ENCODE peak calls at places on chromosome 14, in seven cellular contexts. M, V, Z, J, P, C and A are unnamed samples. For H3K4me1, the result is how much of the 10 kb centered on the place peaks cover.

GRCh38 chr14:92400579-92401444 is 77.8 kb downstream of the SLC24A4 start:
- DNase-seq in M (peak), V (no peak), Z (no peak), J (no peak), P (no peak), C (no peak), A (no peak)

GRCh38 chr14:100902792-100903191 is 730 bp downstream of the RTL1 start:
- DNase-seq in M (no peak), V (peak), Z (no peak), J (no peak), P (peak), C (peak), A (no peak)

GRCh38 chr14:56805992-56806737 is 4.1 kb downstream of the OTX2 start:
- DNase-seq in M (no peak), V (no peak), Z (no peak), J (no peak), P (no peak), C (no peak), A (no peak)

GRCh38 chr14:89661392-89661791 is 244.4 kb upstream of the FOXN3 start:
- DNase-seq in M (no peak), V (no peak), Z (no peak), J (no peak), P (no peak), C (no peak), A (no peak)

GRCh38 chr14:56237398-56237797 is 119.2 kb downstream of the PELI2 start:
- DNase-seq in M (no peak), V (no peak), Z (no peak), J (no peak), P (no peak), C (no peak), A (no peak)

GRCh38 chr14:68568907-68569545 is 223.8 kb downstream of the ZFP36L1 start:
- DNase-seq in M (no peak), V (no peak), Z (no peak), J (no peak), P (no peak), C (peak), A (no peak)

GRCh38 chr14:23069413-23069806 is 12.1 kb upstream of the CDH24 start:
- DNase-seq in M (no peak), V (no peak), Z (no peak), J (no peak), P (no peak), C (no peak), A (no peak)

GRCh38 chr14:31268216-31268615 is 60.6 kb upstream of the HECTD1 start:
- DNase-seq in M (no peak), V (no peak), Z (no peak), J (no peak), P (no peak), C (no peak), A (no peak)

GRCh38 chr14:91381801-91382670 is 35.6 kb downstream of the CCDC88C start:
- DNase-seq in M (no peak), V (no peak), Z (no peak), J (no peak), P (no peak), C (no peak), A (peak)

GRCh38 chr14:23119362-23120327 is 590 bp upstream of the CEBPE start:
- DNase-seq in M (no peak), V (no peak), Z (no peak), J (no peak), P (no peak), C (peak), A (no peak)

GRCh38 chr14:91744068-91744480 is 12.2 kb upstream of the CATSPERB start:
- DNase-seq in M (no peak), V (no peak), Z (no peak), J (no peak), P (no peak), C (no peak), A (no peak)

GRCh38 chr14:78178071-78178470 is 7.9 kb downstream of the NRXN3 start:
- DNase-seq in M (no peak), V (no peak), Z (no peak), J (no peak), P (no peak), C (no peak), A (no peak)

GRCh38 chr14:59844414-59844813 is 26.2 kb downstream of the RTN1 start:
- DNase-seq in M (no peak), V (no peak), Z (no peak), J (no peak), P (no peak), C (no peak), A (no peak)

GRCh38 chr14:97994020-97994531 is 1196.9 kb downstream of the VRK1 start:
- DNase-seq in M (no peak), V (no peak), Z (no peak), J (no peak), P (no peak), C (no peak), A (no peak)

GRCh38 chr14:31465113-31465512 is 7.8 kb upstream of the DTD2 start:
- DNase-seq in M (peak), V (no peak), Z (no peak), J (no peak), P (no peak), C (no peak), A (no peak)

GRCh38 chr14:31243860-31244259 is 36.3 kb upstream of the HECTD1 start:
- DNase-seq in M (no peak), V (peak), Z (no peak), J (no peak), P (no peak), C (no peak), A (no peak)

GRCh38 chr14:93834739-93835383 is 46.6 kb upstream of the PRIMA1 start:
- DNase-seq in M (no peak), V (no peak), Z (no peak), J (no peak), P (no peak), C (no peak), A (no peak)

GRCh38 chr14:80988742-80989429 is 33.5 kb downstream of the TSHR start:
- DNase-seq in M (peak), V (no peak), Z (no peak), J (no peak), P (no peak), C (no peak), A (no peak)

GRCh38 chr14:90839024-90839888 is 23.0 kb upstream of the TTC7B start:
- DNase-seq in M (peak), V (peak), Z (no peak), J (peak), P (no peak), C (peak), A (peak)

GRCh38 chr14:94145902-94146527 is 16.6 kb upstream of the IFI27L2 start:
- DNase-seq in M (no peak), V (peak), Z (no peak), J (no peak), P (no peak), C (no peak), A (no peak)

GRCh38 chr14:100065942-100066574 is 836 bp downstream of the EVL start:
- DNase-seq in M (no peak), V (no peak), Z (no peak), J (no peak), P (peak), C (no peak), A (no peak)

GRCh38 chr14:50260511-50260910 is 29.1 kb upstream of the SOS2 start:
- DNase-seq in M (peak), V (no peak), Z (no peak), J (no peak), P (peak), C (no peak), A (no peak)

GRCh38 chr14:68199465-68200145 is 380.0 kb downstream of the RAD51B start:
- DNase-seq in M (no peak), V (peak), Z (no peak), J (no peak), P (no peak), C (peak), A (peak)

GRCh38 chr14:21039585-21040369 is 2.4 kb upstream of the RNASE7 start:
- DNase-seq in M (peak), V (no peak), Z (no peak), J (peak), P (peak), C (peak), A (peak)

GRCh38 chr14:99980299-99980698 is 84.9 kb upstream of the EVL start:
- DNase-seq in M (no peak), V (no peak), Z (no peak), J (no peak), P (no peak), C (no peak), A (no peak)

GRCh38 chr14:61498811-61499210 is 177.4 kb downstream of the PRKCH start:
- DNase-seq in M (peak), V (no peak), Z (no peak), J (no peak), P (no peak), C (no peak), A (no peak)

GRCh38 chr14:31696378-31696777 is 135.2 kb downstream of the NUBPL start:
- DNase-seq in M (no peak), V (no peak), Z (no peak), J (no peak), P (no peak), C (no peak), A (no peak)

GRCh38 chr14:89165189-89165809 is 251.7 kb downstream of the FOXN3 start:
- DNase-seq in M (no peak), V (no peak), Z (no peak), J (no peak), P (no peak), C (no peak), A (no peak)

GRCh38 chr14:35122696-35123387 is 490 bp downstream of the PRORP start:
- DNase-seq in M (peak), V (no peak), Z (no peak), J (no peak), P (no peak), C (no peak), A (no peak)

GRCh38 chr14:76938092-76938500 is 90.4 kb downstream of the IRF2BPL start:
- DNase-seq in M (peak), V (no peak), Z (no peak), J (no peak), P (no peak), C (no peak), A (no peak)

GRCh38 chr14:77195766-77196165 is 14.2 kb downstream of the TMEM63C start:
- DNase-seq in M (no peak), V (no peak), Z (no peak), J (no peak), P (no peak), C (peak), A (no peak)

GRCh38 chr14:79279645-79280399 is 931.5 kb downstream of the DIO2 start:
- DNase-seq in M (peak), V (no peak), Z (no peak), J (no peak), P (peak), C (no peak), A (peak)

GRCh38 chr14:76089151-76089550 is 62.6 kb upstream of the GPATCH2L start:
- DNase-seq in M (no peak), V (no peak), Z (no peak), J (no peak), P (no peak), C (no peak), A (no peak)

GRCh38 chr14:93332032-93332852 is 594 bp downstream of the BTBD7 start:
- DNase-seq in M (peak), V (no peak), Z (no peak), J (peak), P (peak), C (peak), A (peak)

GRCh38 chr14:52974406-52974805 is 23.6 kb upstream of the FERMT2 start:
- DNase-seq in M (peak), V (no peak), Z (no peak), J (no peak), P (no peak), C (no peak), A (no peak)

GRCh38 chr14:100079606-100080005 is 14.4 kb downstream of the EVL start:
- DNase-seq in M (no peak), V (no peak), Z (no peak), J (no peak), P (no peak), C (no peak), A (no peak)

GRCh38 chr14:65206078-65206447 is 103.7 kb upstream of the MAX start:
- DNase-seq in M (no peak), V (no peak), Z (no peak), J (no peak), P (no peak), C (no peak), A (no peak)

GRCh38 chr14:65206448-65207096 is 104.3 kb upstream of the MAX start:
- DNase-seq in M (peak), V (no peak), Z (no peak), J (no peak), P (no peak), C (no peak), A (no peak)

GRCh38 chr14:65210118-65210826 is 108.0 kb upstream of the MAX start:
- DNase-seq in M (peak), V (no peak), Z (no peak), J (no peak), P (no peak), C (no peak), A (no peak)

GRCh38 chr14:65210827-65211192 is 108.5 kb upstream of the MAX start:
- DNase-seq in M (no peak), V (no peak), Z (no peak), J (no peak), P (no peak), C (no peak), A (no peak)

GRCh38 chr14:65208548-65208947 is 106.2 kb upstream of the MAX start:
- DNase-seq in M (no peak), V (no peak), Z (no peak), J (no peak), P (no peak), C (peak), A (no peak)
- H3K4me1 ChIP-seq in M (under half), V (under half), Z (under half), J (under half), P (under half), C (under half), A (under half)

GRCh38 chr14:105015242-105015641 is 5.6 kb downstream of the CDCA4 start:
- DNase-seq in M (no peak), V (no peak), Z (no peak), J (no peak), P (no peak), C (no peak), A (no peak)

GRCh38 chr14:105012171-105012985 is 8.5 kb downstream of the CDCA4 start:
- DNase-seq in M (no peak), V (no peak), Z (no peak), J (no peak), P (no peak), C (no peak), A (no peak)

GRCh38 chr14:105013150-105013787 is 7.6 kb downstream of the CDCA4 start:
- DNase-seq in M (peak), V (no peak), Z (no peak), J (no peak), P (peak), C (no peak), A (peak)

GRCh38 chr14:105014631-105015030 is 6.3 kb downstream of the CDCA4 start:
- DNase-seq in M (no peak), V (no peak), Z (no peak), J (no peak), P (no peak), C (no peak), A (no peak)

DNA sequence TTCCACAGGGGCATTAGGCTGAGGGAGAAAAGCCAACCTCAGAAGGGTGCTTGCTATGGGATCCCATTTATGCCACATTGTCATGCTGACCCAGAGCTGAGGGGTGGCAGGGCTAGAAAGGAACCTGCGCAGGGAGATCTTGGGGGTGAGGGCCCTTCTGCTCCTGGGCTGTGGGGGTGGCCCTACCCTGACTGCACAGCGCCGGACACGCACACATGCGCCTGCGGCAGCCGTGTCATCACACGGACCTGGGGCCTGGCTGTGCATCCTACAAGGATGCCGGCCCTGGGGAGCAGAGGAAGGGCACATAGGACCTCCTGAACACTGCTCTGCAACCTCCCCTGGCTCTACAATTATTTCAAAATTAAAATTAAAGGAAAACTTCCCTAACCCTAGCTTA is 6.9 kb downstream of the CDCA4 start:
- DNase-seq in M (no peak), V (no peak), Z (no peak), J (no peak), P (no peak), C (no peak), A (no peak)
- H3K4me3 ChIP-seq in M (no peak), V (no peak), Z (no peak), J (no peak), P (no peak), C (no peak), A (no peak)

GRCh38 chr14:25406818-25407217 is 356.9 kb upstream of the STXBP6 start:
- DNase-seq in M (peak), V (no peak), Z (no peak), J (no peak), P (peak), C (no peak), A (no peak)
- TF ChIP-seq CTCF in M (peak), V (peak), Z (peak), J (no peak), P (peak), C (no peak), A (peak)

DNA sequence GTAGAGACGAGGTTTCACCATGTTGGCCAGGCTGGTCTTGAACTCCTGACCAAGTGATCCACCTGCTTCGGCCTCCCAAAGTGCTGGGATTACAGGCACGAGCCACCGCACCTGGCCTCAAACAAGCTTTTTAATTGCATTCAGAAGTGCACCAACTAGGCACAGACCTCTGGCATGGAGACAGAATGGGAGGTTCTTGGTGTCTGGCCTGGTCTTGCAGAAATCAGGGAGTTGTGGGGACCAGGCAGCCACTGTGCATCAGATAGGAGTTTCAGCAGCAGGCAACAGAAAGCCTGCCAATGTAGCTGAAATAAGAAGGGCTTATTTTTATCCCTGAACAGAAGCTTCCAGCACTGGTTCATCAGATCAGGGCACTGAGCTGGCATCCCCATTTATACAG is 22.2 kb upstream of the TCL1B start:
- DNase-seq in M (no peak), V (no peak), Z (no peak), J (no peak), P (no peak), C (no peak), A (no peak)
- H3K4me1 ChIP-seq in M (under half), V (under half), Z (under half), J (under half), P (under half), C (under half), A (under half)

GRCh38 chr14:33386140-33386539 is 447.5 kb downstream of the NPAS3 start:
- DNase-seq in M (no peak), V (no peak), Z (no peak), J (no peak), P (no peak), C (no peak), A (no peak)

DNA sequence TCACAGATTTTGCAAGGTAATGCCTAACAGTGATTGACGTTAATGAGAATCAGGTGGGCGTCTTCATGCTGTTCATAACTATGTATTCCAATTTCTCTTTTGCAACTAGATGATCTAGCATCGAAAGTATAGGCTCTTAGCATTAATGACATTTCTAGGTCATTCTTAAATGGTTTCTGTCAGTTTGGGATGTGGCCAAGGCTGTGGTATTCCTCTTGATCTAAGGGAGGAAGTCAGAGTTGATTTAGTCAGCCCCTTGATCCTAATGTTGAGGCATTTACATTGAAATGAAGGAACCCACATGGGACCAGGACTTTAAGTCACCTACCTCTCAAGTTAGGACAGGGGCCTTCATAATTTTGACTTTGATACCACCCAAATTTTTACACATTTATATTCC is 448.1 kb downstream of the NPAS3 start:
- DNase-seq in M (no peak), V (no peak), Z (no peak), J (no peak), P (no peak), C (no peak), A (no peak)
- H3K4me3 ChIP-seq in M (no peak), V (no peak), Z (no peak), J (no peak), P (no peak), C (no peak), A (no peak)

DNA sequence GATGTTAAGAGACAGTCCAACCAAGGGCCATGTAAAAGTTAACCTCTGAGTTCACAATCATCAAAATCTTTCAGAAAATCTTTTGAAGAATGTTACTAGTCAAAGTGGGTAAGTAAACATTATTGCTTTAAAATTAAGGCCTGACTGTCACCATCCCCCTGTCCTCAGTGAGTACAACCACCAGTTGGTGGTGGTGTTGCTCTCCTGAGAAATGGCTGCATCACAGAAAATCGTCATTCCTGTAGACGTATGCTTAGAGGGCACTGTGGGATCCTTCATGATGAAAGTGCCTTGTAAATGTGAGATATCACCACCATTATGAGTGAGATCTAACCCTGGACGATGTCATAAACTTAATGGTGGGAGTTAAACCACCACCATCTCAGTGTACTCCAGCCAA is 451.2 kb downstream of the RPS29 start:
- DNase-seq in M (no peak), V (no peak), Z (no peak), J (no peak), P (no peak), C (no peak), A (no peak)
- TF ChIP-seq CTCF in M (no peak), V (no peak), Z (peak), J (no peak), P (no peak), C (no peak), A (no peak)

DNA sequence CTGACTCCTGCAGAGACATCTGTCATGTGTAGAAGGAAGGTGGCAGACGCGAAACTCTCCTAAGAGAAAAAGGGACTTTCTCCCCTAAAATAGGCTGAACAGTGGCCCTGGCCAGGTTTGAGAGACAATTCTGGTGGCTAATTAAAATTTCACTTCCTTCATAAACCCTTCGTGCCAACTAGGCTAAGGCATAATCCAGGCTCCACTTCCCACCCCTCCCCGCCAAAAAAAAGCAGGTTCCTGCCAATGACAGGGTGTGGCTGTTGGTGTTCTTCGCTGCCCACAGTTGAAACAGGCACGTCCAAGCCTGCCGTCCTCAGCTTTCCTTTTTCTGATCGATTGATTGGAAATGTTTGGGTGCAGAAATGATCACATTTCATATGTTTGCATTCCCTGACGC is 144.6 kb downstream of the GCH1 start:
- DNase-seq in M (no peak), V (no peak), Z (no peak), J (no peak), P (no peak), C (no peak), A (no peak)
- H3K4me1 ChIP-seq in M (under half), V (under half), Z (under half), J (under half), P (under half), C (under half), A (under half)